ENCODE peak calls at places on chromosomes 3 and 15, in seven cellular contexts. W is foreskin fibroblast, Q is astrocyte of the spinal cord, B is ovary, A is brain microvascular endothelial cell, F is transverse colon, D is GM12865. V is an unnamed sample.

GRCh38 chr3:59678042-59678707 is 628.4 kb upstream of the CFAP20DC start:
- DNase-seq in W (no peak), Q (no peak), B (no peak), A (no peak), F (no peak), D (no peak), V (peak)

GRCh38 chr3:136141891-136142290 is 54.2 kb downstream of the MSL2 start:
- DNase-seq in W (no peak), Q (peak), B (no peak), A (no peak), F (no peak), D (no peak), V (peak)

GRCh38 chr3:62329970-62330369 is 43.4 kb downstream of the FEZF2 start:
- DNase-seq in W (no peak), Q (no peak), B (no peak), A (no peak), F (no peak), D (no peak), V (no peak)

GRCh38 chr15:60660290-60661051 is 181.5 kb upstream of the ICE2 start:
- DNase-seq in W (peak), Q (peak), B (peak), A (peak), F (no peak), D (peak), V (peak)

GRCh38 chr3:119812491-119813058 is 30.7 kb downstream of the NR1I2 start:
- DNase-seq in W (no peak), Q (no peak), B (no peak), A (no peak), F (no peak), D (no peak), V (no peak)

GRCh38 chr3:67783281-67784250 is 129.2 kb upstream of the SUCLG2 start:
- DNase-seq in W (peak), Q (peak), B (no peak), A (no peak), F (no peak), D (no peak), V (peak)

GRCh38 chr3:10956531-10956930 is 36.0 kb upstream of the SLC6A1 start:
- DNase-seq in W (no peak), Q (no peak), B (no peak), A (no peak), F (no peak), D (no peak), V (no peak)

GRCh38 chr3:11661052-11661656 is 17.4 kb upstream of the VGLL4 start:
- DNase-seq in W (no peak), Q (no peak), B (no peak), A (no peak), F (no peak), D (no peak), V (peak)

GRCh38 chr3:119595639-119596329 is 1.9 kb upstream of the PLA1A start:
- DNase-seq in W (no peak), Q (peak), B (no peak), A (no peak), F (no peak), D (peak), V (no peak)

GRCh38 chr3:169769287-169770181 is at the start of gene ACTRT3:
- DNase-seq in W (peak), Q (peak), B (peak), A (peak), F (peak), D (peak), V (peak)

GRCh38 chr15:44102675-44103254 is 92.3 kb downstream of the FRMD5 start:
- DNase-seq in W (peak), Q (peak), B (no peak), A (peak), F (no peak), D (no peak), V (peak)

GRCh38 chr15:97072560-97072959 is 742.1 kb downstream of the NR2F2 start:
- DNase-seq in W (no peak), Q (no peak), B (no peak), A (no peak), F (no peak), D (no peak), V (no peak)

GRCh38 chr3:53286727-53287412 is 31.0 kb upstream of the TKT start:
- DNase-seq in W (no peak), Q (peak), B (no peak), A (peak), F (no peak), D (no peak), V (no peak)

GRCh38 chr15:81115054-81115939 is 18.8 kb upstream of the CFAP161 start:
- DNase-seq in W (no peak), Q (no peak), B (no peak), A (no peak), F (no peak), D (no peak), V (no peak)

GRCh38 chr3:43923101-43923979 is 232.6 kb downstream of the ABHD5 start:
- DNase-seq in W (no peak), Q (no peak), B (no peak), A (no peak), F (no peak), D (no peak), V (no peak)

GRCh38 chr3:16134173-16134928 is 40.1 kb upstream of the GALNT15 start:
- DNase-seq in W (no peak), Q (no peak), B (no peak), A (no peak), F (no peak), D (no peak), V (no peak)

GRCh38 chr15:96462768-96463167 is 132.3 kb downstream of the NR2F2 start:
- DNase-seq in W (no peak), Q (no peak), B (no peak), A (no peak), F (no peak), D (no peak), V (no peak)

GRCh38 chr3:80496452-80496851 is 728.7 kb upstream of the ROBO1 start:
- DNase-seq in W (no peak), Q (no peak), B (no peak), A (no peak), F (no peak), D (no peak), V (no peak)

GRCh38 chr15:74175271-74176191 is 2.0 kb downstream of the ISLR start:
- DNase-seq in W (no peak), Q (no peak), B (no peak), A (no peak), F (no peak), D (no peak), V (no peak)

GRCh38 chr15:100723323-100723801 is 121.0 kb downstream of the ASB7 start:
- DNase-seq in W (no peak), Q (no peak), B (no peak), A (no peak), F (no peak), D (no peak), V (peak)

GRCh38 chr3:138222316-138222715 is 35.2 kb downstream of the ARMC8 start:
- DNase-seq in W (no peak), Q (no peak), B (no peak), A (no peak), F (no peak), D (no peak), V (no peak)

GRCh38 chr3:197942956-197943556 is 6.9 kb upstream of the RPL35A start:
- DNase-seq in W (no peak), Q (peak), B (no peak), A (peak), F (no peak), D (peak), V (peak)

GRCh38 chr3:65356331-65357286 is 668.8 kb upstream of the ADAMTS9 start:
- DNase-seq in W (peak), Q (no peak), B (peak), A (peak), F (peak), D (no peak), V (no peak)

GRCh38 chr15:38991126-38991525 is 426.5 kb upstream of the RASGRP1 start:
- DNase-seq in W (peak), Q (peak), B (no peak), A (peak), F (no peak), D (no peak), V (peak)
- TF ChIP-seq CTCF in W (peak), Q (peak), B (peak), A (peak), F (peak), D (no peak), V (peak)

DNA sequence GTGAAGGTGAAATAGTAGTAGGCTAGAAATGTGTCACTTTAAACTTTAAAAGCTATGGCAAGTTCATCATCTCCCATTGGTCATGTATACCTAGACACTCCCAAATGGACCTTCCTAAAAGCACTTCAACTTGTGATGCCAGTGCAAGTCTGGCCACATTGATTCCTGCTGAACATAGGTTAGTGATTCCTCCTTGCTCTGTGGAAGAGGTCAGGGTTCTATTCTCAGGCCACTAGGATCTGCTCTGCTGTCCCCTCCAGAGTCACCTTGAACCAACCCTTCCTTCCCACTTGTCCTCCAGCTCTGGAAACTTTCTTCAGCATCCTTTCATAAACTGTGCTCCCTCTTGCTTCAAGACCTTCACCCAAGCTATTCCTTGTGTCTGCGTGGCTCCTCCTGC is 301.7 kb downstream of the RPLP1 start:
- DNase-seq in W (no peak), Q (no peak), B (no peak), A (no peak), F (no peak), D (no peak), V (no peak)
- H3K4me3 ChIP-seq in W (no peak), Q (no peak), B (no peak), A (no peak), F (no peak), D (no peak), V (no peak)

GRCh38 chr15:32936283-32936918 is 218.6 kb downstream of the GREM1 start:
- DNase-seq in W (peak), Q (peak), B (no peak), A (peak), F (no peak), D (peak), V (peak)
- TF ChIP-seq CTCF in W (peak), Q (peak), B (no peak), A (peak), F (peak), D (peak), V (peak)

DNA sequence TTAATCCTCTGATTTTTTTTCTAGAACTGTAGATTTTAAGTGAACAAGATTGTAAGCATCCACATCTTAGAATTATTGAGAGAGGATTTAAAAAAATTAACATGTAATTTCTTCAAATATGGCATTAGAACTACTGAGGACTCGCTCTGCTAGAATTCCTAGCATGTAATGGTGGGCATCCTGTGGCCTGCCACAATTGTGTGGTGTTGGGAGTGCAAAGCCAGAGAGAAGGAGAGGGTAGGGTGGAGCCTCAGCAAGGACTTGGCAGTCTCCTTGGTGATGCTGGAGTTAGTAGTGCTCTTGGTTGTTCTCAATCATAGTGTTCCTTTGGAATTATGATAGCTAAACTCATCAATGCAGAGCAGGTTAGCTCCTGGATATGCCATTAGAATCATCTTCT is 443.9 kb upstream of the TBL1XR1 start:
- DNase-seq in W (no peak), Q (no peak), B (no peak), A (no peak), F (no peak), D (no peak), V (no peak)
- H3K4me3 ChIP-seq in W (no peak), Q (no peak), B (no peak), A (no peak), F (no peak), D (no peak), V (no peak)

GRCh38 chr15:72342385-72342784 is 22.4 kb upstream of the CELF6 start:
- DNase-seq in W (no peak), Q (no peak), B (no peak), A (peak), F (peak), D (peak), V (peak)
- TF ChIP-seq CTCF in W (peak), Q (peak), B (no peak), A (peak), F (peak), D (peak), V (peak)

GRCh38 chr3:172179680-172180399 is 140.5 kb downstream of the FNDC3B start:
- DNase-seq in W (no peak), Q (no peak), B (no peak), A (no peak), F (no peak), D (peak), V (no peak)
- H3K4me3 ChIP-seq in W (no peak), Q (no peak), B (no peak), A (no peak), F (no peak), D (no peak), V (no peak)

GRCh38 chr15:36777941-36778340 is 198.5 kb downstream of the CDIN1 start:
- DNase-seq in W (no peak), Q (no peak), B (no peak), A (no peak), F (no peak), D (no peak), V (no peak)
- TF ChIP-seq CTCF in W (no peak), Q (no peak), B (no peak), A (no peak), F (no peak), D (no peak), V (no peak)

GRCh38 chr15:99087405-99087943 is 17.4 kb upstream of the SYNM start:
- DNase-seq in W (no peak), Q (no peak), B (no peak), A (no peak), F (no peak), D (no peak), V (no peak)
- H3K4me3 ChIP-seq in W (no peak), Q (no peak), B (no peak), A (no peak), F (no peak), D (no peak), V (no peak)

DNA sequence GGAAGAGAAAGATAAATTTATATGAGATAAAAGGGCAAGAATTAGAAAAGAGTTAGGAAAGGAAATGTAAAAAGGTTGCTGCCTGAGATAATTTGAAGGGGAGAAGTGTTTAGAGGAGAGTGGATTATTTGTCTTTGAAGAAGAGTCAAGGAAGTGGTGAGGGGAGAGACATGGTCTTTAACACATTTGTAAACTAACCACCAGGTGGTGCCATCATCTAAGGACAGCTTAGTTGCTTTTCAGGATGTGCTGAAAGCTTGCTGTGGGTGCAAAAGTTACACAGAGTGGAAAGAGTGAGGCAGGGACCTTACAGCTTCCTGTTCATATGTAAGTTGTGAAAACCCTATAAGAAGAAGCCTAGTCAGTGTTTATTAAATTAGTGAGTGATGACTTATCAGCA is 114.1 kb upstream of the DNAJC19 start:
- DNase-seq in W (no peak), Q (no peak), B (no peak), A (no peak), F (no peak), D (peak), V (peak)
- TF ChIP-seq CTCF in W (no peak), Q (no peak), B (no peak), A (peak), F (no peak), D (peak), V (peak)

GRCh38 chr3:12797892-12798558 is 1.5 kb downstream of the CAND2 start:
- DNase-seq in W (no peak), Q (no peak), B (no peak), A (no peak), F (no peak), D (no peak), V (no peak)

GRCh38 chr3:12798559-12799179 is 2.2 kb downstream of the CAND2 start:
- DNase-seq in W (no peak), Q (no peak), B (no peak), A (no peak), F (no peak), D (no peak), V (no peak)

GRCh38 chr3:12799525-12800440 is 3.3 kb downstream of the CAND2 start:
- DNase-seq in W (no peak), Q (no peak), B (no peak), A (no peak), F (no peak), D (no peak), V (no peak)

GRCh38 chr3:12796171-12797123 is at the start of gene CAND2:
- DNase-seq in W (peak), Q (peak), B (peak), A (peak), F (peak), D (no peak), V (no peak)

DNA sequence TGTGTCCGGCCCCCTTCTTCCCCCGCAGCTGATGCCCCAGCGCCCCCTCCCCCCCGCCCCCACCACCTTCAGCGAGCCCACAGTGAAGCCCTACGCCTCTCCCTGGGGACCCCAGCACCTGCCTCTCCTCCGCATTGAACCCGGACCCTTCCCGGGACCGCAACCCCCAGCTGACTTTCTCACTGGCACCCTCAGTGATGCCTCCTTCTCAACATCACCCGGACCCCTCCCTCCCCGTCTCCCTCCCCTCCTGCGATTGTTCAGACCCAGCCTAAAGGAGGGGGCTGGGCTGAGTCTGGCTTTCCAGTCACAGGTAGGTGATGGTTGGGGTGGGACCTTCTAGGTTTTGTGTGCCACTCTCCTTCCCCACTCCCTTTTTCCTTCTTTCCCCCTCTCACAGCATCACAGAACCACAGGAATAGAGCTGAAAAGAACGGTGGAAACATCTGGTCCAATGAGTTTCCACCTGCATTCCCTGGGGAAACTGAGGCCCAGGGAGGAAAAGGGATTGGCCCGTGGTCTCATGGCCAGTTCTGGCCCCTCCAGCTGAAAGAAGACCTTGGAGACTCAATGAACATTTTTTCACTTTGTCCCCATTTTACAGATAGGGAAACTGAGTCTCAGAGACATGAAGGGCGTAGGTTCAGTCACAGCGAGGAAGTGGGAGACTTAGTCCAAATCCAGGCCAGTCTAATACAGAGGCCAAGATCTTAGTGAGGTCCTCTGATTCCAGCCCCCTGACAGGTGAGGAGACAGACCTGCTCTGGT is 828 bp downstream of the CAND2 start:
- DNase-seq in W (no peak), Q (no peak), B (peak), A (no peak), F (no peak), D (no peak), V (no peak)
- H3K4me3 ChIP-seq in W (peak), Q (peak), B (peak), A (peak), F (peak), D (no peak), V (no peak)

V was measured in bronchial epithelial cell.